ENCODE peak calls at places on chromosome 10, in eight cellular contexts. G is heart right ventricle, C is choroid plexus epithelial cell, F is GM12865, V is H1, Y is astrocyte, E is IMR-90, X is SK-N-SH. Z is an unnamed sample.

GRCh38 chr10:112810651-112811215 is 139.3 kb upstream of the TCF7L2 start:
- DNase-seq in G (no peak), C (peak), F (no peak), V (no peak), Y (peak), E (no peak), X (no peak), Z (no peak)

GRCh38 chr10:114406455-114406854 is 2.2 kb upstream of the AFAP1L2 start:
- DNase-seq in G (no peak), C (no peak), F (no peak), V (no peak), Y (no peak), E (no peak), X (no peak), Z (no peak)

GRCh38 chr10:11437391-11438241 is 173.8 kb downstream of the USP6NL start:
- DNase-seq in G (no peak), C (no peak), F (no peak), V (peak), Y (no peak), E (no peak), X (no peak), Z (no peak)

GRCh38 chr10:15124908-15125307 is 27.8 kb downstream of the RPP38 start:
- DNase-seq in G (no peak), C (no peak), F (no peak), V (no peak), Y (no peak), E (no peak), X (no peak), Z (no peak)

GRCh38 chr10:110500515-110500905 is 2.8 kb downstream of the DUSP5 start:
- DNase-seq in G (no peak), C (peak), F (no peak), V (no peak), Y (peak), E (peak), X (no peak), Z (peak)

GRCh38 chr10:93437000-93437945 is 44.9 kb downstream of the MYOF start:
- DNase-seq in G (peak), C (peak), F (no peak), V (peak), Y (peak), E (peak), X (no peak), Z (peak)

GRCh38 chr10:112741830-112742402 is 208.1 kb upstream of the TCF7L2 start:
- DNase-seq in G (no peak), C (no peak), F (no peak), V (no peak), Y (no peak), E (no peak), X (no peak), Z (no peak)

GRCh38 chr10:93208717-93209464 is 135.2 kb downstream of the CYP26A1 start:
- DNase-seq in G (no peak), C (no peak), F (no peak), V (no peak), Y (peak), E (peak), X (no peak), Z (no peak)

GRCh38 chr10:13608246-13608853 is 21.6 kb downstream of the PRPF18 start:
- DNase-seq in G (no peak), C (no peak), F (no peak), V (no peak), Y (peak), E (no peak), X (no peak), Z (no peak)

GRCh38 chr10:18214692-18215563 is 74.7 kb downstream of the CACNB2 start:
- DNase-seq in G (no peak), C (peak), F (peak), V (peak), Y (no peak), E (peak), X (peak), Z (peak)

GRCh38 chr10:117551322-117552155 is 9.0 kb downstream of the EMX2 start:
- DNase-seq in G (no peak), C (no peak), F (no peak), V (no peak), Y (no peak), E (no peak), X (no peak), Z (no peak)

GRCh38 chr10:72695496-72695895 is 3.6 kb downstream of the MCU start:
- DNase-seq in G (no peak), C (no peak), F (no peak), V (no peak), Y (no peak), E (no peak), X (no peak), Z (no peak)

GRCh38 chr10:121974535-121975294 is at the start of gene NSMCE4A:
- DNase-seq in G (peak), C (peak), F (peak), V (peak), Y (peak), E (peak), X (peak), Z (peak)

GRCh38 chr10:87650838-87651237 is 8.8 kb upstream of the PAPSS2 start:
- DNase-seq in G (no peak), C (no peak), F (no peak), V (no peak), Y (no peak), E (no peak), X (no peak), Z (no peak)

GRCh38 chr10:84626688-84627087 is 298.3 kb downstream of the CCSER2 start:
- DNase-seq in G (no peak), C (no peak), F (no peak), V (no peak), Y (no peak), E (no peak), X (no peak), Z (no peak)

GRCh38 chr10:21516270-21517131 is 9.0 kb downstream of the SKIDA1 start:
- DNase-seq in G (peak), C (peak), F (peak), V (peak), Y (peak), E (peak), X (peak), Z (peak)

GRCh38 chr10:127196227-127196954 is at the start of gene INSYN2A:
- DNase-seq in G (peak), C (peak), F (no peak), V (peak), Y (peak), E (peak), X (peak), Z (peak)

GRCh38 chr10:77179015-77179695 is 458.5 kb downstream of the KCNMA1 start:
- DNase-seq in G (no peak), C (peak), F (no peak), V (no peak), Y (peak), E (peak), X (no peak), Z (peak)

GRCh38 chr10:17652585-17652984 is 8.6 kb downstream of the STAM start:
- DNase-seq in G (no peak), C (no peak), F (no peak), V (no peak), Y (peak), E (peak), X (no peak), Z (peak)

GRCh38 chr10:132957981-132958885 is 15.9 kb upstream of the CFAP46 start:
- DNase-seq in G (no peak), C (no peak), F (no peak), V (no peak), Y (no peak), E (no peak), X (no peak), Z (no peak)

GRCh38 chr10:132955479-132955878 is 13.1 kb upstream of the CFAP46 start:
- DNase-seq in G (no peak), C (no peak), F (no peak), V (no peak), Y (no peak), E (no peak), X (no peak), Z (no peak)

GRCh38 chr10:132959296-132959961 is 17.1 kb upstream of the CFAP46 start:
- DNase-seq in G (no peak), C (no peak), F (no peak), V (no peak), Y (no peak), E (no peak), X (peak), Z (no peak)

GRCh38 chr10:132958886-132959295 is 16.5 kb upstream of the CFAP46 start:
- DNase-seq in G (no peak), C (no peak), F (no peak), V (no peak), Y (no peak), E (no peak), X (peak), Z (no peak)

DNA sequence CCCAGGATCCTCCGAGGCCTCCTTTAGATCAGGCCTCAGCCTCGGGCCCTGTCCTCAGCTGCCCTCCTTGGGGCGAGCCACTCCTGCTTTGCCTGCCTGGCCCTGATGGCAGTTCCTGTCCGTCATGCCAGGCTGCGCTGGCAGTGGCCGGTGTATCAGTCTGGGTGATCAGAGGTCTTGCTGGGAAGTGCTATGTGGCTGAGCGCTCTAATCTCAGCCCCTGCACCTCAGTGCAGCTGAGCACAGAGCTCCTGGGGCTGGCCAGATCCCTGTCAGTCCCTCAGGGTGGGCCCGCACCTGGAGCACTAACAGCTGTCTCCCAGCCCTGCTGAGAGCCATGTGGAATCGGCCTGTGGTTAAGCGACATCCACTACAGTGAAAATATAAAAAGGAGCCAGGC is 14.8 kb upstream of the CFAP46 start:
- DNase-seq in G (no peak), C (no peak), F (no peak), V (no peak), Y (no peak), E (no peak), X (peak), Z (no peak)
- H3K4me3 ChIP-seq in G (no peak), C (no peak), F (no peak), V (no peak), Y (no peak), E (no peak), X (no peak), Z (no peak)

GRCh38 chr10:119245272-119245671 is 37.9 kb downstream of the GRK5 start:
- DNase-seq in G (no peak), C (no peak), F (no peak), V (no peak), Y (no peak), E (no peak), X (no peak), Z (no peak)

GRCh38 chr10:119247550-119247894 is 40.2 kb downstream of the GRK5 start:
- DNase-seq in G (no peak), C (no peak), F (no peak), V (no peak), Y (no peak), E (no peak), X (no peak), Z (no peak)

GRCh38 chr10:119248681-119249080 is 41.3 kb downstream of the GRK5 start:
- DNase-seq in G (no peak), C (no peak), F (no peak), V (no peak), Y (no peak), E (no peak), X (no peak), Z (no peak)

GRCh38 chr10:119243967-119244366 is 36.6 kb downstream of the GRK5 start:
- DNase-seq in G (no peak), C (no peak), F (no peak), V (no peak), Y (no peak), E (no peak), X (no peak), Z (no peak)

DNA sequence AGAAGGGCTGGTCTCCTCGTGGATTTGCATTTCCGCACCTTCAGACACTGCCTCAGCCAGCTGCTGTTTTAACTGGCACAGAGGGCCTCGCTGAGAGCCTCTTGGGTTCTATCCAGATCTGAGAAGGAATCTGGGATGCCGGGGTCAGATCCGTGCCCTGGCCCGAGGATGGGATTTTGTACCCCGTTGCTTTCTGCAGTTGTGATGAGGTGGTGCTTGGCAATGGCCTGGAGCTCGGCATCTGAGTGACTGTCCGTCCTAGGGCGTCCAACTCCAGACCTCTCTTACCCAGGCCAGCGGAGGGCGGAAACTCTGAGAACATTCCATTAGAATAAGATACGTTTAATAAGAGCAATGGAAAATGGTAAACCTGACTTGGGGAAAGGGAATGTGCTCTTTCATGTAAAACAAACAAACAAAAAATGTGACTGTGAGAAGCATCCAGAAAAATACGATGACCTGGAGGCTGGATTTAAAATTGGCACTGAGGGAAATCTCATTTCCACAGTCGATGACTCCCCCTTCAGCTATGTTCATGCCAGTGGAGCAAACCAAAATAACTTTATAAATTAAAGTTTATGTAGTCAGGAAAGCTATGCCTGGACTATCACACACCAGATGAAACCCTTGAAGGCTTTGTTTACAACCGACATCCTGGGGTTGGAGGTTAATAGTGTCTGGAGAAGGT is 39.6 kb downstream of the GRK5 start:
- DNase-seq in G (no peak), C (peak), F (no peak), V (no peak), Y (peak), E (peak), X (no peak), Z (peak)
- TF ChIP-seq CTCF in G (no peak), C (peak), F (no peak), V (no peak), Y (no peak), E (peak), X (peak), Z (no peak)

GRCh38 chr10:63260103-63260859 is 127.2 kb downstream of the NRBF2 start:
- DNase-seq in G (no peak), C (no peak), F (no peak), V (no peak), Y (no peak), E (no peak), X (no peak), Z (no peak)

GRCh38 chr10:63260860-63261251 is 127.7 kb downstream of the NRBF2 start:
- DNase-seq in G (no peak), C (no peak), F (peak), V (no peak), Y (no peak), E (no peak), X (no peak), Z (no peak)

GRCh38 chr10:63262674-63263073 is 129.5 kb downstream of the NRBF2 start:
- DNase-seq in G (no peak), C (no peak), F (peak), V (no peak), Y (no peak), E (no peak), X (no peak), Z (no peak)

GRCh38 chr10:63258920-63259678 is 126.0 kb downstream of the NRBF2 start:
- DNase-seq in G (no peak), C (peak), F (no peak), V (no peak), Y (no peak), E (peak), X (no peak), Z (no peak)

DNA sequence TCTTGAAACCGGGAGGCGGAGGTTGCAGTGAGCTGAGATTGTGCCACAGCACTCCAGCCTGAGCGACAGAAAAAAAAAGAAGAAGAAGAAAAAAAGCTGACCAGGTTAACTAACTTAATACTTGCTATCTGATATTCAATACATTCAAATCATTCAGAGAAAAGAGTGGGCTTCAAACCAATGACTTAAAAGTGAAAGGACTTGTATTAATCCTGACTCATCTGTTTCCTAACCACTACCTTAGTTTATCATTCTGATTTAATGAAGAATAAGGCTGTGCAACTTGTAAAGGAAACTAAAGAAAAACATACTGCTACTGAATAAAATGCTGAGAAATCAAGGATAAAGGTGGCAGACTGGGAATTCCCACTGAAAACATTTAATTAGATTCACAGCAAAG is 128.4 kb downstream of the NRBF2 start:
- DNase-seq in G (no peak), C (no peak), F (peak), V (no peak), Y (no peak), E (peak), X (no peak), Z (no peak)
- H3K4me3 ChIP-seq in G (no peak), C (no peak), F (peak), V (no peak), Y (no peak), E (no peak), X (no peak), Z (no peak)

GRCh38 chr10:80170641-80171040 is 34.7 kb downstream of the ANXA11 start:
- DNase-seq in G (no peak), C (no peak), F (no peak), V (no peak), Y (no peak), E (no peak), X (no peak), Z (no peak)

GRCh38 chr10:80168111-80168511 is 35.6 kb downstream of the PLAC9 start:
- DNase-seq in G (no peak), C (no peak), F (no peak), V (no peak), Y (no peak), E (no peak), X (no peak), Z (no peak)

GRCh38 chr10:80167471-80167870 is 34.9 kb downstream of the PLAC9 start:
- DNase-seq in G (no peak), C (no peak), F (no peak), V (no peak), Y (no peak), E (no peak), X (no peak), Z (no peak)

GRCh38 chr10:80170026-80170425 is 35.3 kb downstream of the ANXA11 start:
- DNase-seq in G (no peak), C (no peak), F (no peak), V (no peak), Y (no peak), E (no peak), X (no peak), Z (no peak)

DNA sequence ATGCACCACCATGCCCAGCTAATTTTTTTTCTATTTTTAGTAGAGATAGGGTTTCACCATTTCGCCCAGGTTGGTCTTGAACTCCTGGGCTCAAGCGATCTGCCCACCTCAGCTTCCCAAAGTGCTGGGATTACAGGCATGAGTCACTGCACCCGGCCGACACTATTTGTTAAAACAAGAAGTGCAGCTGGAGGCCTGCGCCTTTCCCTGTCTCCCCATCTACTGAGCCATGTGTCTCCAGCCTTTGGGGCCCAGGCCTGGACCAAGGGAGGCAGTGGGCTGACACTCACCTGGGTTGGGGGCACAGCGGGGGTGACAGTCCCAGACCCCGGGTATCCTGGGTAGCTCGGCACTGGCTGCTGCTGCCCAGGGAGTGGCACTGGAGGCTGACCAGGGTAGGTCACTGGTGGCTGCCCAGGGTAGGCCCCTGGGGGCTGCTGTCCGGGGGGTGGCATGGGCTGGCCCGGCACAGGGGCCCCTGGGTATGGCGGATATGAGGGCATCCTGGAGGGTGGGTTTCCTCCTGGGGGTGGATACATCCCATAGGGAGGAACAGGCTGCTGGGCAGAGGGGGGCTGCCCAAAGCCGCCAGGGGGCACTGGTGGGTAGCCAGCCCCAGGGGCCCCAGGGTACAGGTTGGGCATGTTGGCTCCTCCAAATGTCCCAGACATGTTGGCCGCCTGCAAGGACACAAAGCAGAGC is 36.3 kb downstream of the PLAC9 start:
- DNase-seq in G (no peak), C (no peak), F (peak), V (peak), Y (no peak), E (peak), X (no peak), Z (no peak)
- TF ChIP-seq CTCF in G (no peak), C (peak), F (peak), V (peak), Y (no peak), E (no peak), X (no peak), Z (peak)

DNA sequence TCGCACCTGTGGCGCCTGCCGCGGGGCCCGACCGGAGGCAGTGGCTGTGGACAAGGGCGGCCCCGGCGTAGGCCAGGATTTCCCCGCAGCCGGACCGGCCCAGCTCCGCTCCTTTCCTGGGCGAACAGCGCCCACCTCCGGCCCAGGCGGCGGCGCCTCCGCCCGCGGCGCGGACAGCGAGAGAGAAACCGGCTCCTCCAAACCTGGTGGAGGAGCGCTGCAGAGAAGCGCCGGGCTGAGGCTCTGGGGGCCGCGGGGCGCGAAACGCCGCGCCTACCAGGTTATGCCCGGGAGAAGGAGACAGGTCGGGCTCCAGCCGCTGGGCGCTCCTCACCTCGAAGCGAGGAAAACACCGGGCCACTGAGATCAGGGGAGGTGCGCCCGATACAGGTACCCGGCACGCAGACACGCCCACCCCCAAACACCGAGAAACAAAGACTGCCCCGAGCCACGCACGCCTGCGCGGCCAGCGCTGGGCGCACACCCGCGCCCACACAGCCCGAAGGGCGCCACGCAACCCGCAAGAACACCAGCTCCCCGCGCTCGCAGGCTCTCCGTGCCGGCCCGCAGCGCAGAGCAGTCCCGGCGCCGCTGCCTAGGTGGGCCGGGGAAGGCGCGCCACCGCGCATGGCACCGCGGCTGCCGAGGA is 3.3 kb downstream of the GRID1 start:
- DNase-seq in G (peak), C (peak), F (no peak), V (peak), Y (no peak), E (no peak), X (no peak), Z (no peak)
- H3K4me3 ChIP-seq in G (no peak), C (no peak), F (no peak), V (peak), Y (no peak), E (no peak), X (no peak), Z (no peak)

GRCh38 chr10:65796472-65796871 is 1129.4 kb upstream of the LRRTM3 start:
- DNase-seq in G (no peak), C (no peak), F (no peak), V (no peak), Y (no peak), E (no peak), X (no peak), Z (no peak)
- TF ChIP-seq CTCF in G (no peak), C (no peak), F (no peak), V (no peak), Y (no peak), E (no peak), X (no peak), Z (no peak)